ENCODE peak calls at places on chromosomes 11 and 22, in seven cellular contexts. F, Q, H, R, M, Z and Y are unnamed samples. For H3K4me1, the result is how much of the 10 kb centered on the place peaks cover.

GRCh38 chr11:132177106-132177505 is 806.7 kb downstream of the NTM start:
- DNase-seq in M (no peak), Z (peak), R (no peak), F (peak), Q (no peak), H (no peak), Y (no peak)

GRCh38 chr22:40463017-40463631 is 92.7 kb downstream of the SGSM3 start:
- DNase-seq in F (no peak), Z (no peak), M (no peak), R (no peak), H (no peak), Q (no peak), Y (no peak)

GRCh38 chr11:24163146-24163545 is 333.7 kb upstream of the LUZP2 start:
- DNase-seq in Z (no peak), M (no peak), H (no peak), R (no peak), F (peak), Q (no peak), Y (no peak)

GRCh38 chr11:113177596-113178115 is 136.7 kb upstream of the TTC12 start:
- DNase-seq in R (no peak), F (no peak), M (no peak), H (no peak), Z (no peak), Q (no peak), Y (no peak)

GRCh38 chr22:42428760-42429159 is 3.4 kb downstream of the NFAM1 start:
- DNase-seq in R (no peak), Q (no peak), M (peak), H (no peak), F (no peak), Z (no peak), Y (no peak)

GRCh38 chr11:78101073-78101472 is 21.4 kb upstream of the NDUFC2 start:
- DNase-seq in H (no peak), F (peak), Z (no peak), Q (no peak), R (no peak), M (no peak), Y (no peak)

GRCh38 chr11:81497202-81497804 is 1236.4 kb downstream of the FAM181B start:
- DNase-seq in F (peak), R (no peak), Q (no peak), H (peak), M (peak), Z (no peak), Y (peak)

GRCh38 chr11:116515666-116516184 is 257.1 kb downstream of the BUD13 start:
- DNase-seq in F (no peak), M (peak), Q (no peak), R (no peak), H (no peak), Z (no peak), Y (no peak)

GRCh38 chr11:70158201-70158600 is 44.9 kb upstream of the FADD start:
- DNase-seq in M (peak), H (no peak), Q (peak), Z (no peak), F (peak), R (no peak), Y (peak)

GRCh38 chr11:35404397-35404775 is 15.0 kb downstream of the SLC1A2 start:
- DNase-seq in R (no peak), H (peak), Q (peak), F (peak), Z (no peak), M (peak), Y (no peak)

GRCh38 chr11:43788394-43788793 is 92.2 kb upstream of the ALKBH3 start:
- DNase-seq in Q (no peak), Z (peak), R (no peak), H (no peak), F (no peak), M (no peak), Y (no peak)

GRCh38 chr11:47533690-47534135 is 19.2 kb downstream of the CELF1 start:
- DNase-seq in H (no peak), M (no peak), Q (no peak), Z (no peak), F (peak), R (no peak), Y (peak)

GRCh38 chr11:76551400-76551799 is 106.6 kb downstream of the EMSY start:
- DNase-seq in Z (no peak), R (no peak), M (no peak), Q (no peak), F (no peak), H (no peak), Y (peak)
- TF ChIP-seq CTCF in Z (peak), R (no peak), M (no peak), Q (peak), F (peak), H (no peak), Y (peak)

DNA sequence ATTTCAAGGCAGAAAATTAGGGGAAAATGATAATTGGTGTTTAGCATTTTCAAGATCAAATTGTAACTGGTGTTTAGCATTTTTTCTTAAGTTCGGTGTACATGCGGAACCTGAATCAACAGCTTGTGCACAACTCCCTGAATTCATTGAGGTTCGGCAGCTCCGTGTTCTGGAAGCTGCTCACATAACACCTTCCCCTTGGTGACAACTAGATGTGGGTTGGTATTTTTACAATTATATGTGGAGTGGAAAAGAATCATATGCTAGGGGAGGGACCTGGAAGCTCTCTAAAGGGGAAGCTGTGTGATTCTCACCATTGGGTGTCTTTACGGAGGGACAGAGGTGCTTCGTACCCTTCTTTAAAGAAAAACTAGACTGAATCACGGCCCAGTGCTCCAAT is 199.0 kb upstream of the MTNR1B start:
- DNase-seq in R (no peak), Z (no peak), F (no peak), M (no peak), Q (no peak), H (no peak), Y (no peak)
- H3K4me1 ChIP-seq in R (under half), Z (under half), F (under half), M (under half), Q (under half), H (under half), Y (under half)

DNA sequence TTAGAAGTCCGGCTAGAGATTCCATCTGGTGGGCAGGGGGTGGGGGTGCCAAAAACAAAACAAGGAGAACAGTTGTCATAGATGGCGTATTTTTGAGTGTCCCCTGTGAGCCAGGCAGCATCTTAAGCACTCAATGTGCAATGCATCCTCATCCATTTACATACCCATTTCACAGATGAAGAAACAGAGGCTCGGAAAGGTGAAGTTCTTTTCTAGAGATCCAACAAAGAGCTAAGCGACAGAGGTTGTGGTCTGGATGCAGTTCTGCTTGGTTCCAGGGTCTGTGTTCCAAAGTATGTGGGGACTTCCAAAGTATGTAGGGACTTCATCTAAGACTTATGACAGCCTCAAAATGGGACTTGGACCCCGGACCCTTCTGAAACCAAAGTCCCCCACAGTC is 277.8 kb downstream of the MN1 start:
- DNase-seq in H (no peak), F (no peak), Z (no peak), Q (no peak), M (no peak), R (no peak), Y (no peak)
- TF ChIP-seq CTCF in H (no peak), F (no peak), Z (no peak), Q (no peak), M (no peak), R (no peak), Y (no peak)

GRCh38 chr11:58579192-58580129 is 598 bp downstream of the ZFP91 start:
- DNase-seq in H (peak), Q (peak), M (peak), Z (peak), R (peak), F (peak), Y (peak)
- H3K4me1 ChIP-seq in H (under half), Q (under half), M (under half), Z (half or more), R (under half), F (under half), Y (under half)

GRCh38 chr11:74989269-74989655 is 529 bp downstream of the NEU3 start:
- DNase-seq in Z (no peak), H (no peak), R (no peak), M (no peak), Q (no peak), F (peak), Y (peak)

GRCh38 chr11:74988541-74989268 is at the start of gene NEU3:
- DNase-seq in R (peak), H (peak), M (peak), Z (peak), F (peak), Q (peak), Y (peak)

GRCh38 chr11:74990941-74991340 is 2.2 kb downstream of the NEU3 start:
- DNase-seq in M (no peak), R (no peak), H (no peak), F (no peak), Z (no peak), Q (no peak), Y (no peak)

DNA sequence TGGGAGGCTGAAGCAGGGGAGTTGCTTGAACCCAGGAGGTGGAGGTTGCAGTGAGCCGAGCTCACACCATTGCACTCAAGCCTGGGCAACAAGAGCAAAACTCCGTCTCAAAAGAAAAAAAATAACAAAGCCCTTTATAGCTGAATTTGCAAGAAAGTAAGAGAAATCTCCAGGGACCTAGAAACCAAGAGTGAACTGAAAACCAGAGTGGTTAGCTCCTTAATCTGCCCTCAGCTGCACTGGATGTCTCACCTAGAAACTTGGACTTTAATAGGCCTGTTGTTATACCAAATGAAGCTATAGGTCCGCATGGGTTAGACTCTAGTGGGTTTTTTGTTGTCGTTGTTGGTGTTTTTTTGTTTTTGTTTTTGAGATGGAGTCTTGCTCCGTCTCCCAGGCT is 4.1 kb downstream of the NEU3 start:
- DNase-seq in H (no peak), F (no peak), M (no peak), Z (no peak), Q (no peak), R (no peak), Y (no peak)
- TF ChIP-seq CTCF in H (no peak), F (no peak), M (no peak), Z (no peak), Q (no peak), R (no peak), Y (no peak)

GRCh38 chr11:92163879-92164278 is 60.7 kb upstream of the FAT3 start:
- DNase-seq in M (no peak), Z (no peak), H (no peak), R (no peak), F (no peak), Q (no peak), Y (no peak)
- H3K4me1 ChIP-seq in M (under half), Z (under half), H (under half), R (under half), F (under half), Q (under half), Y (under half)

DNA sequence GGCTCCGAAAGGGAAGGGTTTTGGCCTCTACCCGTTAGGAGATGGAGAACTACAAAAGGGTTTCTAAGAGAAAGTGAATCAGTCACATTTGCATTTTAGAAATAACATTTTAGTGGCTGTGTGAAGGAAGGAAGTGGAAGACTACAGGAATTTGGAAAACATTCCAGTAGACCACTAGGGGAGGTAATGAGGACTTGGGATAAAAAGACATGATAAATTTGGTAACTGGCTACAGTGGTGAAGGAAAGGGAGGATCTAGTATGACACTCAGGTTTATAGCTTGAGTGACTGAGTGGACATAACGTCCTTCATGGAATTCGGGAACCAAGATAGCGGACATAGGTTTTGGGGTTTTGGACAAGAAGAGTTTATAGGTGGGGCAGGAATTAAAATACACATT is 7.0 kb upstream of the RRM1 start:
- DNase-seq in Q (no peak), F (peak), Z (no peak), H (no peak), R (no peak), M (no peak), Y (peak)
- TF ChIP-seq CTCF in Q (no peak), F (peak), Z (no peak), H (peak), R (no peak), M (peak), Y (peak)

DNA sequence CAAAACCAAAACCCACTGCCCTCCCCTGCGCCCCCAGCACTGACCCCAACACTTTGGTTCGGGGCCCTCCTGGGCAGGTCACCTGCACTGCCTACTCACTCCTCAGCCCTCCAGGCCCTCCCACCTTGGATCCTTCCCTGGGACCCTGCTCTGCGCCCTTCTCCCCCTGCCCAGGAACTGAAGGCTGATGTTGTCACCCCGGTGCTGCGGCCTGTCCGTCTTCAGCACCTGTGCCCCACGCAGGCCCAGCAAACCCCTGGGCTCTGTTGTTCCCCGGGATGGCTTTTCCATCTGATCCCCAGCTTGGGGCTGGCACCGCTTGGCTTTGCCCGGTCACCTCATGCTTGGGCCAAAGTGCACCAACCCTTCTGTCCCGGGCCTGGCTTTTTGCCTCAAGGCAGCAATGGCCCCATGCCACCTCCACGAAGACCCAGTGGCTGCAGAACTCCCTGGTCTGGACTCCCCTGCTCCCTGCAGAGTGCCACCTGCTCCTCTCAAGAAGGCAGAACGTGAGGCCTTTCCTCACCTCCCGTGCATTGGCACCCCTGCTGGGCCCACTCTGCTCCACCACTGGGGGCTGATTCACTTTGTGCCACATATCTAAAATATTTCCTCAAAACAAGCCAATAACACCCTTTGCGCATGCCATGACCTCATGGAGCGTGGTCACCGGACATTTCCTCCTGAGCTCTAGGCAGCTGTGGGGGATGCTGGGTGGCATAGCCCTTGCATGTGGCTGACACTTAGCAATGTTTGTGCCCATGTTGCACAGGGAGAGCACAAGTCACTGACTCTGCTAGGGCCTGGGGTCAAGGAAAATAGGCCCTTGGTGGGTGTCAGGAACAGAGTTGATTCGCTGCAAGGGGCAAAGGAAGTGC is 8.8 kb downstream of the PPM1F start:
- DNase-seq in Z (no peak), R (no peak), H (no peak), Q (peak), F (no peak), M (no peak), Y (peak)
- H3K4me1 ChIP-seq in Z (half or more), R (under half), H (under half), Q (under half), F (under half), M (under half), Y (under half)

DNA sequence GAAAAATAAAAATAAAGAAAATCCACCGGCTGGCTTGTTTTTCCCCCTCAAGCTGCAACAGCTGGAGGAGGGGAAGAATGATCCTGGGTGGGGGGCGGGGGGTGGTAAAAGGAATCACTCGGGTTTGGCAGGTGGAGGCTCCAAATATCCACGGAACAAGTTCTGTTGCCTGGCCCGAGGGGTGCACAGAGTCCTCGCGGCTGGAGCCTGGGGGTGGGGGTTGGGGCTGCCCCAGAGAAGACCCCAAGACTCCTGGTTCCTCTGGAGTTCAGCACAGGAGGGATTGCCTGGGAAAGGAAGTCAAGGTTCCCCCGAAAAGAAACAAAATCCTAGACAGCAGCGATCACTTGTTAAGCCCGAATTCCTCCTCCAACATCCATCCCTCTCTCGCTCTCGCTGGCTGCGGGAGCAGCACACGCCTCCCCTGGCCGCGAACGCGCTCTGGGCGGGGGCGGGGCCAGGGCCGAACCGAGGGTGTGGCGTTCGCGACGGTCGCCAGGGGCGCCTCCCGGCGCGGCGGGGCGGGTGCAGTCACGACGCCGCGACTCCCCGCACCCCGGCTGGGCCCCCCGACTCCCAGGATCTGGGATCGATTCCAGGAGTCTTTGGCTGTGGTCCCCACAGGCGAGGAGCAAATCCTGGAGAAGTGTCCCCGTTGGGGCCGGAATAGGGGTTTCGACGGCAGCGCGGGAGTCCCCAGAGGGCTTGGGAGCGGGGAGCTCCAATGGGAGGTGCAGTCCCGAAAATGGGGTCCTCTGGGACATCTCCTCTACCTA is at the start of gene KCNA4:
- DNase-seq in R (peak), Q (no peak), F (no peak), M (peak), Z (peak), H (no peak), Y (no peak)
- TF ChIP-seq CTCF in R (no peak), Q (no peak), F (no peak), M (peak), Z (peak), H (no peak), Y (no peak)